ENCODE peak calls at places on chromosomes 5 and 9, in four cellular contexts. One of them, this sample, is unnamed.

GRCh38 chr9:77455312-77455927 is 192.7 kb downstream of the GNA14 start:
- DNase-seq in stimulated activated CD4-positive, alpha-beta T cell treated with anti-CD3 and anti-CD28 coated beads, Interleukin-1b, Interleukin-23, amount 100 ng/mL, for 1 hour: no peak
- DNase-seq in trophoblast cell: peak
- DNase-seq in AG08396: peak
- DNase-seq in this sample: no peak

GRCh38 chr5:173662896-173663809 is 46.7 kb upstream of the BOD1 start:
- DNase-seq in stimulated activated CD4-positive, alpha-beta T cell treated with anti-CD3 and anti-CD28 coated beads, Interleukin-1b, Interleukin-23, amount 100 ng/mL, for 1 hour: no peak
- DNase-seq in trophoblast cell: no peak
- DNase-seq in AG08396: no peak
- DNase-seq in this sample: no peak

GRCh38 chr5:179880066-179880650 is 21.5 kb upstream of the MRNIP start:
- DNase-seq in stimulated activated CD4-positive, alpha-beta T cell treated with anti-CD3 and anti-CD28 coated beads, Interleukin-1b, Interleukin-23, amount 100 ng/mL, for 1 hour: no peak
- DNase-seq in trophoblast cell: no peak
- DNase-seq in AG08396: no peak
- DNase-seq in this sample: no peak

GRCh38 chr5:32545102-32545847 is 40.1 kb upstream of the SUB1 start:
- DNase-seq in stimulated activated CD4-positive, alpha-beta T cell treated with anti-CD3 and anti-CD28 coated beads, Interleukin-1b, Interleukin-23, amount 100 ng/mL, for 1 hour: no peak
- DNase-seq in trophoblast cell: no peak
- DNase-seq in AG08396: no peak
- DNase-seq in this sample: no peak

GRCh38 chr5:151094054-151094858 is 13.4 kb upstream of the TNIP1 start:
- DNase-seq in stimulated activated CD4-positive, alpha-beta T cell treated with anti-CD3 and anti-CD28 coated beads, Interleukin-1b, Interleukin-23, amount 100 ng/mL, for 1 hour: no peak
- DNase-seq in trophoblast cell: peak
- DNase-seq in AG08396: no peak
- DNase-seq in this sample: peak

GRCh38 chr9:110133608-110134214 is 74.2 kb downstream of the C9orf152 start:
- DNase-seq in stimulated activated CD4-positive, alpha-beta T cell treated with anti-CD3 and anti-CD28 coated beads, Interleukin-1b, Interleukin-23, amount 100 ng/mL, for 1 hour: no peak
- DNase-seq in trophoblast cell: no peak
- DNase-seq in AG08396: no peak
- DNase-seq in this sample: no peak

GRCh38 chr5:135993894-135994514 is 34.8 kb upstream of the TGFBI start:
- DNase-seq in stimulated activated CD4-positive, alpha-beta T cell treated with anti-CD3 and anti-CD28 coated beads, Interleukin-1b, Interleukin-23, amount 100 ng/mL, for 1 hour: no peak
- DNase-seq in trophoblast cell: no peak
- DNase-seq in AG08396: peak
- DNase-seq in this sample: no peak

GRCh38 chr5:1310118-1310517 is 15.2 kb upstream of the TERT start:
- DNase-seq in stimulated activated CD4-positive, alpha-beta T cell treated with anti-CD3 and anti-CD28 coated beads, Interleukin-1b, Interleukin-23, amount 100 ng/mL, for 1 hour: no peak
- DNase-seq in trophoblast cell: no peak
- DNase-seq in AG08396: no peak
- DNase-seq in this sample: no peak